ENCODE peak calls at places on chromosomes 12 and 14, in six cellular contexts. W is thyroid gland, V is gastrocnemius medialis, S is tibial artery, U is AG04450, H is aorta. C is an unnamed sample.

GRCh38 chr14:84749191-84749945 is 780.6 kb upstream of the FLRT2 start:
- DNase-seq in S (no peak), V (no peak), H (no peak), W (no peak), U (no peak), C (no peak)

GRCh38 chr14:100329233-100330006 is 6.3 kb downstream of the SLC25A47 start:
- DNase-seq in S (no peak), H (no peak), W (no peak), V (no peak), U (no peak), C (no peak)

GRCh38 chr12:119868992-119869391 is 8.1 kb downstream of the CIT start:
- DNase-seq in U (no peak), W (no peak), H (no peak), S (no peak), V (no peak), C (no peak)

GRCh38 chr12:6563448-6564050 is 4.5 kb downstream of the NOP2 start:
- DNase-seq in W (peak), H (peak), S (peak), U (no peak), V (no peak), C (peak)

GRCh38 chr14:101008631-101009336 is 105.3 kb upstream of the RTL1 start:
- DNase-seq in V (no peak), W (no peak), S (no peak), U (no peak), H (no peak), C (no peak)

GRCh38 chr12:6921996-6922935 is 5.5 kb upstream of the ATN1 start:
- DNase-seq in H (peak), W (no peak), U (no peak), S (no peak), V (no peak), C (no peak)

GRCh38 chr14:58637040-58637390 is 747 bp upstream of the DACT1 start:
- DNase-seq in H (peak), S (peak), W (peak), U (peak), V (no peak), C (peak)

GRCh38 chr14:65850429-65851145 is 438.1 kb downstream of the FUT8 start:
- DNase-seq in W (no peak), V (no peak), U (no peak), H (no peak), S (no peak), C (no peak)

GRCh38 chr14:24284501-24285035 is 13.2 kb upstream of the RABGGTA start:
- DNase-seq in S (no peak), V (no peak), W (no peak), U (no peak), H (no peak), C (no peak)

GRCh38 chr12:121712462-121713256 is at the start of gene TMEM120B:
- DNase-seq in V (peak), W (peak), S (peak), H (peak), U (no peak), C (peak)

GRCh38 chr12:101051151-101051550 is 158.9 kb downstream of the SLC5A8 start:
- DNase-seq in H (no peak), W (no peak), S (no peak), V (no peak), U (no peak), C (no peak)

GRCh38 chr12:93136243-93137015 is 207.3 kb upstream of the EEA1 start:
- DNase-seq in S (no peak), W (no peak), U (no peak), H (no peak), V (no peak), C (no peak)

GRCh38 chr12:56947633-56948535 is 9.5 kb downstream of the RDH16 start:
- DNase-seq in V (no peak), U (no peak), W (no peak), H (no peak), S (no peak), C (no peak)

GRCh38 chr14:100775831-100776591 is 49.3 kb downstream of the DLK1 start:
- DNase-seq in H (no peak), S (no peak), U (no peak), V (no peak), W (no peak), C (no peak)

GRCh38 chr12:47414511-47414910 is 291.3 kb downstream of the RPAP3 start:
- DNase-seq in W (no peak), V (no peak), H (no peak), S (no peak), U (no peak), C (no peak)

GRCh38 chr12:116426391-116427136 is 132.6 kb upstream of the MAP1LC3B2 start:
- DNase-seq in V (peak), S (peak), U (peak), H (peak), W (peak), C (peak)

GRCh38 chr14:99879401-99880295 is 86.4 kb downstream of the EML1 start:
- DNase-seq in W (no peak), V (no peak), S (no peak), U (peak), H (no peak), C (no peak)

GRCh38 chr14:68230941-68231717 is 411.6 kb downstream of the RAD51B start:
- DNase-seq in S (no peak), W (no peak), V (no peak), U (no peak), H (no peak), C (no peak)

GRCh38 chr14:37563189-37563588 is 31.9 kb downstream of the FOXA1 start:
- DNase-seq in U (no peak), V (no peak), S (no peak), W (no peak), H (no peak), C (no peak)

GRCh38 chr14:98512501-98513251 is 759.3 kb downstream of the BCL11B start:
- DNase-seq in W (no peak), U (no peak), S (no peak), H (no peak), V (no peak), C (no peak)

GRCh38 chr12:19894803-19895202 is 455.5 kb downstream of the AEBP2 start:
- DNase-seq in U (no peak), H (no peak), V (no peak), S (no peak), W (no peak), C (no peak)

GRCh38 chr12:34392741-34393085 is 370.4 kb downstream of the ALG10 start:
- DNase-seq in W (no peak), S (peak), U (no peak), H (peak), V (peak), C (no peak)

GRCh38 chr12:52268212-52268611 is 6.2 kb upstream of the KRT86 start:
- DNase-seq in S (no peak), V (no peak), U (no peak), H (no peak), W (no peak), C (no peak)

GRCh38 chr12:102811125-102811737 is 105.8 kb downstream of the PAH start:
- DNase-seq in U (no peak), V (no peak), H (no peak), W (peak), S (no peak), C (peak)

GRCh38 chr14:22846811-22847307 is 10.5 kb downstream of the MMP14 start:
- DNase-seq in H (no peak), V (no peak), S (no peak), W (no peak), U (no peak), C (no peak)

GRCh38 chr12:54409267-54409666 is 9.8 kb downstream of the ITGA5 start:
- DNase-seq in W (no peak), H (no peak), U (no peak), S (no peak), V (no peak), C (no peak)

GRCh38 chr12:25276199-25276937 is 25.6 kb upstream of the KRAS start:
- DNase-seq in W (peak), H (no peak), U (peak), S (no peak), V (no peak), C (no peak)

GRCh38 chr14:71908141-71908540 is 24.1 kb upstream of the RGS6 start:
- DNase-seq in H (no peak), V (no peak), U (no peak), W (no peak), S (no peak), C (no peak)

GRCh38 chr12:112443916-112444315 is 25.2 kb downstream of the PTPN11 start:
- DNase-seq in V (no peak), H (no peak), S (no peak), W (no peak), U (no peak), C (no peak)

GRCh38 chr12:642633-643477 is 20.4 kb downstream of the NINJ2 start:
- DNase-seq in W (peak), U (no peak), V (peak), S (peak), H (peak), C (peak)

GRCh38 chr12:104480012-104480411 is 23.3 kb downstream of the CHST11 start:
- DNase-seq in U (no peak), W (no peak), H (no peak), V (no peak), S (no peak), C (no peak)

GRCh38 chr12:70052931-70053497 is 190.2 kb upstream of the CNOT2 start:
- DNase-seq in V (peak), H (no peak), W (peak), S (peak), U (no peak), C (no peak)

GRCh38 chr12:26890784-26891183 is 47.0 kb downstream of the INTS13 start:
- DNase-seq in H (no peak), S (no peak), V (no peak), U (no peak), W (no peak), C (no peak)

GRCh38 chr12:93591137-93591868 is 18.8 kb downstream of the SOCS2 start:
- DNase-seq in U (peak), H (peak), V (peak), W (peak), S (peak), C (peak)

GRCh38 chr14:90426663-90427062 is 29.8 kb downstream of the CALM1 start:
- DNase-seq in W (peak), V (no peak), S (no peak), H (peak), U (no peak), C (peak)

GRCh38 chr12:97854477-97854876 is 391.9 kb downstream of the RMST start:
- DNase-seq in W (no peak), S (no peak), H (no peak), U (no peak), V (no peak), C (no peak)

GRCh38 chr12:69495071-69495470 is 24.9 kb downstream of the FRS2 start:
- DNase-seq in U (no peak), S (no peak), W (no peak), H (no peak), V (no peak), C (no peak)

DNA sequence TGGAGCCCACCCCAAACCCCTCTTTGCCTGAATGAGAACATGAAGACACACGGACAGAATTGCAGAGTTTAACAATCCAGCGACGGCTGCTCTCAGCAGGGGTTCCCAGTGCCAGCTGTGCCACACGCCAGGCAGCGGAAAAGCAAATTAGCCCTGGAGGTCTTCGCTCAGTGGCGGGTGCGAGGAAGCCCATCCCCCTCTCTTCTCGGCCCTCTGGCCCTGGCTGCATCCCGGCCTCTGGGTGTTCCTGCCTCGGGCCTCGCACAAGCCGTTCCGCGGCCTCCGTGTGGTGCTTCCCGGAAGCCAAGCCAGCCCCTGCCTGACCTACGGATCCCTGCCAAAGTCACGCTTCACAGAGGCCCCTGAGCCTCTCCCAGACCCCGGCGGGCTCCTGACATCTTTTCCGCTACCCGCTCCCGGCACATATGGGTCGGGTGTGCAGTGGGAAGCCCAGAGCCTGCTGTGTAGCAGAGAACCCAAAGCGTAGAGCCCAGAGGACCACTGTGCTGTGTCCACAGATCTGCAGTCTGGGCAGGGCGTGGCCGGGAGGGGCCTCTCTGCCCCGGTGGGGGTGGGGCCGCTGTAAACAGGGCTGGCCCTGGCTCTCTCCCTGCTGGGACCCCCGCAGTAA is 70.7 kb upstream of the GALNT9 start:
- DNase-seq in V (no peak), H (no peak), S (no peak), U (no peak), W (no peak), C (no peak)
- H3K4me3 ChIP-seq in V (no peak), H (no peak), S (no peak), U (no peak), W (no peak), C (no peak)

GRCh38 chr12:124386661-124387509 is 92.0 kb downstream of the RFLNA start:
- DNase-seq in U (no peak), W (no peak), S (no peak), V (peak), H (no peak), C (peak)
- H3K4me3 ChIP-seq in U (peak), W (peak), S (peak), V (peak), H (no peak), C (peak)

DNA sequence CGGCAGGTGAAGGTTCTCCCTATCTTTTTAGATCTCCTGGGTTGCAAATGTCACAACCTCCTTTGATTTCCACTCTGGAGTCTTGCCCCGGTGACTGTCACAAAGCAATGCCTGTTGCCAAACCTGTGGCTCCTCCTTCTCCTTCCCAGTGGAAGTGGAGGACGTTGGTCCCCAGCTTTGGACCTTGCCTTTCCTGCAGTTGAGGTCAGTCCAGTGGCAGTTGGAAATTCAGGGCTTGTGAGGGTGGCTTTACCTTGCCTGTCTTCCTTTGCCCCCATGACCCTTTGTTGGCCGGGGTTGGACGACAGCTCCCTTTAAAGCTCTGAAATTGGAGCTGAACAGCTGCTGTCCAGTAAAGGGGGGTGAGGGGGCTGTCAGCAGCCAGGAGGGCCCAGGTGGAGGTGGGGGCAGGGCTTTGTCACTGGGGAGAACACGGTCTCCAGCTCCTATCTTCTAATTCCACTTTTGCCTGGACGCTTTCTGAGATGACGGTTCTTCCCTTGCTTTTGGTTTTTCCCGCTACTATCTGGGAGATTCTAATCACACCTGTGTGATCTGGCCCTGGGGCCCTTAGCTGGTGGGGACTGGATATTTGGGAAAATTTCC is 4.1 kb downstream of the TEAD4 start:
- DNase-seq in U (no peak), W (no peak), H (no peak), S (no peak), V (peak), C (peak)
- H3K4me3 ChIP-seq in U (no peak), W (no peak), H (no peak), S (no peak), V (peak), C (peak)

GRCh38 chr14:53218161-53218560 is 65.0 kb upstream of the DDHD1 start:
- DNase-seq in W (peak), V (no peak), H (no peak), U (no peak), S (no peak), C (no peak)
- H3K4me3 ChIP-seq in W (peak), V (peak), H (peak), U (peak), S (peak), C (peak)

DNA sequence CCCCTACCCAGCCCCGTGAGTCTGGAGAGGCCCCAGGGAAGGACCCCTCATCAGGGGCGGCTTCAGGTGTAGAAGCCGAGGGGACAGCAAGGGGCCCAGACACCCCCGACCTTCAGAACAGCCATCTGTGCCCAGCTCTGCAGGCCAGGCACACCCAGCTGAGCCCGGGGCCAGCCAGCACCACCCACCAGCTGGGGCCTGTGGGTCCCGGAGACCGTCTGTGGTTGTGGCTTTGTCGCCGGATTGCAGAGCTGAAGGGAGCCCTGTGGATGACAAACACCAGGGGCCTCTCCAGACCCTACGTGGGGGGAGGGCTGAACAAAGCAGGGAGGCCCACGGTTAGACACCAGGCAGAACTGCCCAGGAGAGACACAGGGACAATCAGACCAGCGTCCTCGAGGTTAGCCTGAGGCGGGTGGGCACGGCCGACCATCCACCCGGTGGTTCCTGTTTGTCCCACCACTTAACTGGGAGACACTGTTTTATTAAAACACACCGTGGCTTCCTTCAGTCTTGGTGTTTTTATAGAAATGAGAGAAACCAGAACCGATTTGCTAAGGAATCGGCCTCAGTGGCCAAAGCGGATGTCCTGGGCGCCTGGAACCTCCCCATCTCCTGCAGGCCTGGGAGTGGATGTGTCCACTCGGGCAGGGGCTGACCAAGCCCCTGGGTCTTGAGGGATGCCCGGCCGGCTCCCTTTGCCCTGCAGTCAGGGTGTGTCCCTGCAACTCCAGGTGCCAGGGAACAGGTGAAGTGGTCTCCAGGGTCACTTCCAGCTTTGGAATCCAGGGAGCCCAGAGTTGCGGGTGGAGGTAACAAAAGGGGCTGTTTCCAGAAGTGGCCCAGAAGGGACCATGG is 10.0 kb downstream of the C14orf180 start:
- DNase-seq in H (no peak), S (no peak), U (no peak), V (no peak), W (no peak), C (no peak)
- H3K4me3 ChIP-seq in H (no peak), S (no peak), U (no peak), V (no peak), W (no peak), C (no peak)

GRCh38 chr14:61569783-61570182 is 125.5 kb upstream of the HIF1A start:
- DNase-seq in W (peak), S (peak), V (no peak), H (peak), U (no peak), C (peak)
- H3K4me3 ChIP-seq in W (no peak), S (no peak), V (no peak), H (no peak), U (no peak), C (no peak)

DNA sequence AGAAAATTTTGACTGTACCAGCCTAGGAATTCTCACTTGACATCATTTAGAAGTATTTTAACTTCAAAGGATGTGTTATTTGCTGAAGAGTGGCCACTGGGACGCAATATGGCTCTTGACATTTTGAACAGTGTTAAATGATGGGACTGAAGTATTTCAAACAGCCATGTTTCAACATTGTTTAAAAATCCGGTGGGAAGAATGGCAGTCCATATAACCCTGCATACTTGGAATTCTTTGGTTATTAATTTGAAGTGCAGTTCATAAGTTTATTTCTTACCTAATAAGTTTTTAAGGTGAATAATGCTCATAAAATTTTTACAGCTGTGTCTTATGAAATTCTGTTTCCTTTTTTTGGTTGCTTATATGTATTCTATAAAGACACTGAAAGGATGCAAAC is 8.3 kb downstream of the TMTC2 start:
- DNase-seq in S (no peak), U (no peak), V (no peak), W (no peak), H (no peak), C (no peak)
- H3K4me3 ChIP-seq in S (no peak), U (no peak), V (no peak), W (no peak), H (no peak), C (no peak)

GRCh38 chr12:105561981-105562726 is 231.7 kb downstream of the C12orf75 start:
- DNase-seq in U (peak), S (peak), H (peak), V (peak), W (no peak), C (peak)

GRCh38 chr12:105559292-105559691 is 228.8 kb downstream of the C12orf75 start:
- DNase-seq in V (no peak), H (no peak), W (no peak), S (no peak), U (no peak), C (no peak)

GRCh38 chr12:105567061-105567460 is 236.6 kb downstream of the C12orf75 start:
- DNase-seq in V (no peak), S (no peak), U (no peak), H (no peak), W (no peak), C (no peak)

GRCh38 chr12:105562727-105563072 is 232.2 kb downstream of the C12orf75 start:
- DNase-seq in U (peak), S (no peak), H (no peak), V (no peak), W (no peak), C (no peak)
- H3K4me3 ChIP-seq in U (peak), S (no peak), H (no peak), V (peak), W (no peak), C (peak)

DNA sequence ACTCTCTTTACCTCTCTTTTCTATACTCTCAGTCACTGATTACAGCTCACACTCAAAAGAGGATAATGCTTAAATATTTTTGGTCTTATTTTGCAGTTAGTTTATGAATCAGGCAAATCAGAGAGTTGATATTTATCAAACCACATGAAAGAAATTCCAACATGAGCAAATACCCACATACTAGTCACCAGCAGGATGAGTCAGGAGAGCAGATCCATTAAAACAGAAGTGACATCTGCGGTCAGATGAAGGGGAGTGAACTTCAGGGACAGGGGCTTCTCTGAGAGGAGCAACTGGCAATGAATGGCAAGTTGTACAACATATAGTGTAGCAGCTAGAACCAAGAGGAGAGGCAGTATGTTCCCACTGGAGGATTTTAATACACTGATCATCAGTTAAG is 258.7 kb downstream of the SYT10 start:
- DNase-seq in V (no peak), U (no peak), S (no peak), W (no peak), H (no peak), C (no peak)
- H3K4me3 ChIP-seq in V (no peak), U (no peak), S (no peak), W (no peak), H (no peak), C (no peak)

C was measured in psoas muscle.